ENCODE peak calls at places on chromosomes 7 and 10, in five cellular contexts. One of them, this sample, is unnamed.

GRCh38 chr10:71597821-71598498 is 121.6 kb downstream of the C10orf105 start:
- DNase-seq in CD4-positive, CD25-positive, alpha-beta regulatory T cell: no peak
- DNase-seq in neuronal stem cell: no peak
- DNase-seq in IMR-90: no peak
- DNase-seq in Peyer's patch: peak; percentile 69
- DNase-seq in this sample: no peak

GRCh38 chr7:41107938-41108448 is 594.9 kb downstream of the INHBA start:
- DNase-seq in CD4-positive, CD25-positive, alpha-beta regulatory T cell: no peak
- DNase-seq in neuronal stem cell: no peak
- DNase-seq in IMR-90: peak; percentile 57
- DNase-seq in Peyer's patch: no peak
- DNase-seq in this sample: no peak

GRCh38 chr10:7391748-7392147 is 19.1 kb downstream of the SFMBT2 start:
- DNase-seq in CD4-positive, CD25-positive, alpha-beta regulatory T cell: no peak
- DNase-seq in neuronal stem cell: no peak
- DNase-seq in IMR-90: no peak
- DNase-seq in Peyer's patch: no peak
- DNase-seq in this sample: no peak

GRCh38 chr7:151244156-151244870 is 4.2 kb downstream of the SMARCD3 start:
- DNase-seq in CD4-positive, CD25-positive, alpha-beta regulatory T cell: peak; percentile 54
- DNase-seq in neuronal stem cell: peak; percentile 70
- DNase-seq in IMR-90: peak; percentile 44
- DNase-seq in Peyer's patch: peak; percentile 61
- DNase-seq in this sample: peak; percentile 49

GRCh38 chr10:104403625-104404024 is 50.0 kb downstream of the CFAP58 start:
- DNase-seq in CD4-positive, CD25-positive, alpha-beta regulatory T cell: no peak
- DNase-seq in neuronal stem cell: no peak
- DNase-seq in IMR-90: no peak
- DNase-seq in Peyer's patch: no peak
- DNase-seq in this sample: no peak

GRCh38 chr7:23700058-23700457 is 10.0 kb upstream of the STK31 start:
- DNase-seq in CD4-positive, CD25-positive, alpha-beta regulatory T cell: no peak
- DNase-seq in neuronal stem cell: no peak
- DNase-seq in IMR-90: no peak
- DNase-seq in Peyer's patch: no peak
- DNase-seq in this sample: no peak

GRCh38 chr10:53537508-53537907 is 764.9 kb upstream of the MBL2 start:
- DNase-seq in CD4-positive, CD25-positive, alpha-beta regulatory T cell: no peak
- DNase-seq in neuronal stem cell: no peak
- DNase-seq in IMR-90: no peak
- DNase-seq in Peyer's patch: no peak
- DNase-seq in this sample: no peak

GRCh38 chr7:114414151-114415053 is at the start of gene FOXP2:
- DNase-seq in CD4-positive, CD25-positive, alpha-beta regulatory T cell: no peak
- DNase-seq in neuronal stem cell: no peak
- DNase-seq in IMR-90: peak; percentile 48
- DNase-seq in Peyer's patch: no peak
- DNase-seq in this sample: peak; percentile 47

GRCh38 chr7:45654341-45654740 is 80.2 kb downstream of the ADCY1 start:
- DNase-seq in CD4-positive, CD25-positive, alpha-beta regulatory T cell: no peak
- DNase-seq in neuronal stem cell: no peak
- DNase-seq in IMR-90: no peak
- DNase-seq in Peyer's patch: no peak
- DNase-seq in this sample: no peak

GRCh38 chr10:69093933-69094332 is 6.0 kb downstream of the SRGN start:
- DNase-seq in CD4-positive, CD25-positive, alpha-beta regulatory T cell: no peak
- DNase-seq in neuronal stem cell: no peak
- DNase-seq in IMR-90: peak; percentile 33
- DNase-seq in Peyer's patch: no peak
- DNase-seq in this sample: peak; percentile 16

GRCh38 chr7:99788554-99788953 is 4.6 kb upstream of the CYP3A4 start:
- DNase-seq in CD4-positive, CD25-positive, alpha-beta regulatory T cell: no peak
- DNase-seq in neuronal stem cell: no peak
- DNase-seq in IMR-90: no peak
- DNase-seq in Peyer's patch: no peak
- DNase-seq in this sample: no peak

GRCh38 chr7:54788664-54789063 is 29.7 kb upstream of the SEC61G start:
- DNase-seq in CD4-positive, CD25-positive, alpha-beta regulatory T cell: no peak
- DNase-seq in neuronal stem cell: peak; percentile 48
- DNase-seq in IMR-90: peak; percentile 96
- DNase-seq in Peyer's patch: no peak
- DNase-seq in this sample: peak; percentile 48

GRCh38 chr7:93375603-93376002 is 143.4 kb downstream of the VPS50 start:
- DNase-seq in CD4-positive, CD25-positive, alpha-beta regulatory T cell: no peak
- DNase-seq in neuronal stem cell: no peak
- DNase-seq in IMR-90: no peak
- DNase-seq in Peyer's patch: no peak
- DNase-seq in this sample: no peak

GRCh38 chr10:33116293-33116697 is 158.3 kb upstream of the ITGB1 start:
- DNase-seq in CD4-positive, CD25-positive, alpha-beta regulatory T cell: peak; percentile 38
- DNase-seq in neuronal stem cell: peak; percentile 40
- DNase-seq in IMR-90: peak; percentile 83
- DNase-seq in Peyer's patch: no peak
- DNase-seq in this sample: peak; percentile 31

GRCh38 chr7:158072889-158073730 is 514.5 kb downstream of the PTPRN2 start:
- DNase-seq in CD4-positive, CD25-positive, alpha-beta regulatory T cell: no peak
- DNase-seq in neuronal stem cell: no peak
- DNase-seq in IMR-90: no peak
- DNase-seq in Peyer's patch: no peak
- DNase-seq in this sample: no peak

GRCh38 chr7:158073845-158074840 is 513.5 kb downstream of the PTPRN2 start:
- DNase-seq in CD4-positive, CD25-positive, alpha-beta regulatory T cell: no peak
- DNase-seq in neuronal stem cell: no peak
- DNase-seq in IMR-90: no peak
- DNase-seq in Peyer's patch: no peak
- DNase-seq in this sample: no peak

GRCh38 chr7:158067219-158067930 is 520.2 kb downstream of the PTPRN2 start:
- DNase-seq in CD4-positive, CD25-positive, alpha-beta regulatory T cell: no peak
- DNase-seq in neuronal stem cell: no peak
- DNase-seq in IMR-90: no peak
- DNase-seq in Peyer's patch: peak; percentile 28
- DNase-seq in this sample: no peak

GRCh38 chr7:158067931-158068482 is 519.6 kb downstream of the PTPRN2 start:
- DNase-seq in CD4-positive, CD25-positive, alpha-beta regulatory T cell: no peak
- DNase-seq in neuronal stem cell: no peak
- DNase-seq in IMR-90: no peak
- DNase-seq in Peyer's patch: peak; percentile 18
- DNase-seq in this sample: no peak

GRCh38 chr7:158070222-158070920 is 517.3 kb downstream of the PTPRN2 start:
- DNase-seq in CD4-positive, CD25-positive, alpha-beta regulatory T cell: no peak
- DNase-seq in neuronal stem cell: no peak
- DNase-seq in IMR-90: no peak
- DNase-seq in Peyer's patch: no peak
- DNase-seq in this sample: no peak
- H3K9me3 ChIP-seq in CD4-positive, CD25-positive, alpha-beta regulatory T cell: no peaks in the 10 kb centered on the region
- H3K9me3 ChIP-seq in neuronal stem cell: peaks cover 5% of the 10 kb centered on the region
- H3K9me3 ChIP-seq in IMR-90: peaks cover 79% of the 10 kb centered on the region
- H3K9me3 ChIP-seq in Peyer's patch: no peaks in the 10 kb centered on the region
- H3K9me3 ChIP-seq in this sample: no peaks in the 10 kb centered on the region

GRCh38 chr10:110791541-110792073 is 80.1 kb upstream of the PDCD4 start:
- DNase-seq in CD4-positive, CD25-positive, alpha-beta regulatory T cell: no peak
- DNase-seq in neuronal stem cell: no peak
- DNase-seq in IMR-90: no peak
- DNase-seq in Peyer's patch: no peak
- DNase-seq in this sample: no peak

GRCh38 chr10:110788620-110789385 is 82.9 kb upstream of the PDCD4 start:
- DNase-seq in CD4-positive, CD25-positive, alpha-beta regulatory T cell: no peak
- DNase-seq in neuronal stem cell: no peak
- DNase-seq in IMR-90: no peak
- DNase-seq in Peyer's patch: no peak
- DNase-seq in this sample: no peak

GRCh38 chr10:110790913-110791525 is 80.7 kb upstream of the PDCD4 start:
- DNase-seq in CD4-positive, CD25-positive, alpha-beta regulatory T cell: no peak
- DNase-seq in neuronal stem cell: no peak
- DNase-seq in IMR-90: peak; percentile 52
- DNase-seq in Peyer's patch: no peak
- DNase-seq in this sample: no peak

GRCh38 chr10:110792476-110792875 is 79.3 kb upstream of the PDCD4 start:
- DNase-seq in CD4-positive, CD25-positive, alpha-beta regulatory T cell: no peak
- DNase-seq in neuronal stem cell: no peak
- DNase-seq in IMR-90: no peak
- DNase-seq in Peyer's patch: no peak
- DNase-seq in this sample: no peak

GRCh38 chr10:110789604-110790428 is 81.9 kb upstream of the PDCD4 start:
- DNase-seq in CD4-positive, CD25-positive, alpha-beta regulatory T cell: no peak
- DNase-seq in neuronal stem cell: no peak
- DNase-seq in IMR-90: no peak
- DNase-seq in Peyer's patch: no peak
- DNase-seq in this sample: no peak
- H3K9me3 ChIP-seq in CD4-positive, CD25-positive, alpha-beta regulatory T cell: no peaks in the 10 kb centered on the region
- H3K9me3 ChIP-seq in neuronal stem cell: no peaks in the 10 kb centered on the region
- H3K9me3 ChIP-seq in IMR-90: no peaks in the 10 kb centered on the region
- H3K9me3 ChIP-seq in Peyer's patch: no peaks in the 10 kb centered on the region
- H3K9me3 ChIP-seq in this sample: no peaks in the 10 kb centered on the region

GRCh38 chr7:157940497-157940896 is 603.7 kb downstream of the DNAJB6 start:
- DNase-seq in CD4-positive, CD25-positive, alpha-beta regulatory T cell: no peak
- DNase-seq in neuronal stem cell: no peak
- DNase-seq in IMR-90: no peak
- DNase-seq in Peyer's patch: no peak
- DNase-seq in this sample: no peak
- H3K9me3 ChIP-seq in CD4-positive, CD25-positive, alpha-beta regulatory T cell: no peaks in the 10 kb centered on the region
- H3K9me3 ChIP-seq in neuronal stem cell: no peaks in the 10 kb centered on the region
- H3K9me3 ChIP-seq in IMR-90: peaks cover 72% of the 10 kb centered on the region
- H3K9me3 ChIP-seq in Peyer's patch: no peaks in the 10 kb centered on the region
- H3K9me3 ChIP-seq in this sample: no peaks in the 10 kb centered on the region

GRCh38 chr10:90133606-90134005 is 432.2 kb downstream of the KIF20B start:
- DNase-seq in CD4-positive, CD25-positive, alpha-beta regulatory T cell: no peak
- DNase-seq in neuronal stem cell: no peak
- DNase-seq in IMR-90: no peak
- DNase-seq in Peyer's patch: no peak
- DNase-seq in this sample: no peak

GRCh38 chr10:90138844-90139243 is 437.5 kb downstream of the KIF20B start:
- DNase-seq in CD4-positive, CD25-positive, alpha-beta regulatory T cell: no peak
- DNase-seq in neuronal stem cell: no peak
- DNase-seq in IMR-90: no peak
- DNase-seq in Peyer's patch: no peak
- DNase-seq in this sample: no peak

GRCh38 chr10:90136731-90137316 is 435.4 kb downstream of the KIF20B start:
- DNase-seq in CD4-positive, CD25-positive, alpha-beta regulatory T cell: no peak
- DNase-seq in neuronal stem cell: peak; percentile 20
- DNase-seq in IMR-90: peak; percentile 2
- DNase-seq in Peyer's patch: no peak
- DNase-seq in this sample: no peak
- H3K9me3 ChIP-seq in CD4-positive, CD25-positive, alpha-beta regulatory T cell: peaks cover 24% of the 10 kb centered on the region
- H3K9me3 ChIP-seq in neuronal stem cell: peaks cover 3% of the 10 kb centered on the region
- H3K9me3 ChIP-seq in IMR-90: peaks cover 20% of the 10 kb centered on the region
- H3K9me3 ChIP-seq in Peyer's patch: no peaks in the 10 kb centered on the region
- H3K9me3 ChIP-seq in this sample: peaks cover 17% of the 10 kb centered on the region

GRCh38 chr10:50390302-50390701 is 139.0 kb upstream of the ASAH2 start:
- DNase-seq in CD4-positive, CD25-positive, alpha-beta regulatory T cell: no peak
- DNase-seq in neuronal stem cell: no peak
- DNase-seq in IMR-90: no peak
- DNase-seq in Peyer's patch: no peak
- DNase-seq in this sample: no peak

GRCh38 chr10:50392966-50393718 is 141.8 kb upstream of the ASAH2 start:
- DNase-seq in CD4-positive, CD25-positive, alpha-beta regulatory T cell: no peak
- DNase-seq in neuronal stem cell: no peak
- DNase-seq in IMR-90: no peak
- DNase-seq in Peyer's patch: no peak
- DNase-seq in this sample: no peak

GRCh38 chr10:50393784-50394183 is 142.5 kb upstream of the ASAH2 start:
- DNase-seq in CD4-positive, CD25-positive, alpha-beta regulatory T cell: no peak
- DNase-seq in neuronal stem cell: no peak
- DNase-seq in IMR-90: peak; percentile 59
- DNase-seq in Peyer's patch: no peak
- DNase-seq in this sample: no peak

GRCh38 chr10:50394832-50395231 is 143.5 kb upstream of the ASAH2 start:
- DNase-seq in CD4-positive, CD25-positive, alpha-beta regulatory T cell: peak; percentile 30
- DNase-seq in neuronal stem cell: no peak
- DNase-seq in IMR-90: no peak
- DNase-seq in Peyer's patch: no peak
- DNase-seq in this sample: no peak

DNA sequence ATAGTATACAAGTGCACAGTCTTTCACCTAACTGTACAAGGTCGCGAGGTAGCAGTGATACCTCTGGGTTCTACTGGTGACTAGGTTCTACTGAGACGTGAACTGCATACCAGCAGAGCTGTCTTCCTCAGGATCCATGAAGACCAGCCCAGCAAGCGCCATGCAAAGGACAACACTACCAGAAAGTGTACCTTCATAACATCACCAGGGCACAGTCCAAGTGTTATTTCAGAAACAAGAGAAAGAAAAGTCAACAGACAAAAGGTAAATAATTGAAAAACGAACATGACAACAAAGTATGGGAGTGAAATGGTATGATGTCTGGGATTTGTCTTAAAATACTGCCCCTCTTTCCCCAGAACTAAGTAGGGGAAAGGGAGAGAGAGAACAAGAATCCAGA is 141.1 kb upstream of the ASAH2 start:
- DNase-seq in CD4-positive, CD25-positive, alpha-beta regulatory T cell: no peak
- DNase-seq in neuronal stem cell: no peak
- DNase-seq in IMR-90: no peak
- DNase-seq in Peyer's patch: no peak
- DNase-seq in this sample: no peak
- H3K9me3 ChIP-seq in CD4-positive, CD25-positive, alpha-beta regulatory T cell: no peaks in the 10 kb centered on the region
- H3K9me3 ChIP-seq in neuronal stem cell: no peaks in the 10 kb centered on the region
- H3K9me3 ChIP-seq in IMR-90: no peaks in the 10 kb centered on the region
- H3K9me3 ChIP-seq in Peyer's patch: no peaks in the 10 kb centered on the region
- H3K9me3 ChIP-seq in this sample: no peaks in the 10 kb centered on the region

GRCh38 chr7:157523766-157524421 is 187.1 kb downstream of the DNAJB6 start:
- DNase-seq in CD4-positive, CD25-positive, alpha-beta regulatory T cell: no peak
- DNase-seq in neuronal stem cell: no peak
- DNase-seq in IMR-90: no peak
- DNase-seq in Peyer's patch: peak; percentile 28
- DNase-seq in this sample: no peak

GRCh38 chr7:157524731-157525130 is 187.9 kb downstream of the DNAJB6 start:
- DNase-seq in CD4-positive, CD25-positive, alpha-beta regulatory T cell: no peak
- DNase-seq in neuronal stem cell: no peak
- DNase-seq in IMR-90: no peak
- DNase-seq in Peyer's patch: no peak
- DNase-seq in this sample: no peak

GRCh38 chr7:157526604-157527003 is 189.8 kb downstream of the DNAJB6 start:
- DNase-seq in CD4-positive, CD25-positive, alpha-beta regulatory T cell: no peak
- DNase-seq in neuronal stem cell: no peak
- DNase-seq in IMR-90: no peak
- DNase-seq in Peyer's patch: peak; percentile 27
- DNase-seq in this sample: no peak

GRCh38 chr7:157527235-157527634 is 190.4 kb downstream of the DNAJB6 start:
- DNase-seq in CD4-positive, CD25-positive, alpha-beta regulatory T cell: no peak
- DNase-seq in neuronal stem cell: no peak
- DNase-seq in IMR-90: no peak
- DNase-seq in Peyer's patch: no peak
- DNase-seq in this sample: no peak

DNA sequence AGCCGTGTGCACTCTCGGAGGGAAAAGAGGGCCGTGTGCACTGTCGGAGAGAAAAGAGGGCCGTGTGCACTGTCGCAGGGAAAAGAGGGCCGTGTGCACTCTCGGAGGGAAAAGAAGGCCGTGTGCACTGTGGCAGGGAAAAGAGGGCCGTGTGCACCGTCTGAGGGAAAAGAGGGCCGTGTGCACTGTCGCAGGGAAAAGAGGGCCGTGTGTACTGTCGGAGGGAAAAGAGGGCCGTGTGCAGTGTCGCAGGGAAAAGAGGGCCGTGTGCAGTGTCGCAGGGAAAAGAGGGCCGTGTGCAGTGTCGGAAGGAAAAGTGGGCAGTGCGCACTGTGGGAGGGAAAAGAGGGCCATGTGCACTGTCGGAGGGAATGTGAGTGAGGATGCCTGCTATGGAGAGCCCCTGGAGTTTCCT is 188.7 kb downstream of the DNAJB6 start:
- DNase-seq in CD4-positive, CD25-positive, alpha-beta regulatory T cell: no peak
- DNase-seq in neuronal stem cell: no peak
- DNase-seq in IMR-90: no peak
- DNase-seq in Peyer's patch: no peak
- DNase-seq in this sample: no peak
- H3K9me3 ChIP-seq in CD4-positive, CD25-positive, alpha-beta regulatory T cell: no peaks in the 10 kb centered on the region
- H3K9me3 ChIP-seq in neuronal stem cell: peaks cover 3% of the 10 kb centered on the region
- H3K9me3 ChIP-seq in IMR-90: peaks cover 31% of the 10 kb centered on the region
- H3K9me3 ChIP-seq in Peyer's patch: no peaks in the 10 kb centered on the region
- H3K9me3 ChIP-seq in this sample: no peaks in the 10 kb centered on the region

This sample was measured in WERI-Rb-1.